ENCODE peak calls at places on chromosomes 2 and 18, in four cellular contexts. M is HCT116, K is spleen, X is H1. J is an unnamed sample.

GRCh38 chr2:237254911-237255578 is 158.9 kb downstream of the COL6A3 start:
- DNase-seq in M (no peak), K (no peak), X (no peak), J (no peak)

GRCh38 chr2:192749606-192750200 is 555.0 kb upstream of the TMEFF2 start:
- DNase-seq in M (peak; percentile 31), K (no peak), X (no peak), J (no peak)

GRCh38 chr2:197760293-197760657 is 24.8 kb downstream of the BOLL start:
- DNase-seq in M (no peak), K (no peak), X (no peak), J (no peak)

GRCh38 chr18:50938912-50939311 is 28.9 kb upstream of the ELAC1 start:
- DNase-seq in M (no peak), K (no peak), X (no peak), J (no peak)

GRCh38 chr2:8219631-8220393 is 462.0 kb upstream of the ID2 start:
- DNase-seq in M (no peak), K (no peak), X (no peak), J (no peak)

GRCh38 chr2:105373344-105373781 is 25.5 kb downstream of the FHL2 start:
- DNase-seq in M (no peak), K (no peak), X (no peak), J (no peak)

GRCh38 chr18:48036191-48036590 is 105.7 kb upstream of the SMAD2 start:
- DNase-seq in M (no peak), K (peak; percentile 74), X (no peak), J (no peak)

GRCh38 chr2:134408791-134409190 is 154.9 kb downstream of the MGAT5 start:
- DNase-seq in M (no peak), K (no peak), X (no peak), J (no peak)

GRCh38 chr2:22904126-22904684 is 480.8 kb upstream of the KLHL29 start:
- DNase-seq in M (no peak), K (no peak), X (peak; percentile 10), J (peak; percentile 8)

GRCh38 chr2:17124575-17125318 is 393.5 kb downstream of the RAD51AP2 start:
- DNase-seq in M (no peak), K (no peak), X (no peak), J (no peak)

GRCh38 chr2:199404841-199405240 is 52.9 kb downstream of the SATB2 start:
- DNase-seq in M (no peak), K (no peak), X (no peak), J (no peak)

GRCh38 chr18:7812431-7813063 is 245.4 kb downstream of the PTPRM start:
- DNase-seq in M (no peak), K (no peak), X (no peak), J (no peak)

GRCh38 chr2:189860161-189860560 is 75.9 kb downstream of the PMS1 start:
- DNase-seq in M (no peak), K (no peak), X (no peak), J (no peak)

GRCh38 chr2:173684896-173685485 is 280.2 kb downstream of the SP3 start:
- DNase-seq in M (no peak), K (no peak), X (no peak), J (no peak)

DNA sequence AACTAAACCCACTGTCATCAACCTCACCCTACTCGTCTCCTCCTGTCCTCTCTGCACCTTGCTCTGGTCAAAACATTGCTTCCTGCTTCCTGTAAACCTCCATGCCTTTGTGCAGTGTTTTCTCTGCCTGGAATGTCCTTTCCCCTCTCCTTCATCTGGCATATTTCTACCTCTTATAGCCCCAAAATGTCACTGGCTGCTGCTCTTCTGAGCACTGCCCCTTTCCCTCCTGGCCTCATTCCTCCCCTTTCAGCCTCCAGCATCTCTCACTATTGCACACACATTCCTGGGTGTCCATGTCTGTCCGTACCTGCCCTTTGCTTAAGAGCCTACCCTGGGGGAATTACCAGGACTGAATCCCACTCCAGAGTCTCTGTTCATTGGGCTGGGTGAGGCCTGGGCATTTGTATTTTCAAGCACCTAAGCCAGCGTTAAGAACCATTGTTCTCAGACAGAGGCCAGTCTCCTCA is 84.9 kb downstream of the MOGAT1 start:
- DNase-seq in M (no peak), K (no peak), X (no peak), J (no peak)
- TF ChIP-seq POLR2AphosphoS5 in M (no peak), K (no peak), X (no peak), J (no peak)

GRCh38 chr2:24971550-24972314 is at the start of gene DNAJC27:
- DNase-seq in M (peak; percentile 94), K (peak; percentile 99), X (peak; percentile 93), J (peak; percentile 90)
- TF ChIP-seq POLR2AphosphoS5 in M (peak; percentile 95), K (peak; percentile 98), X (peak; percentile 89), J (peak; percentile 95)

GRCh38 chr2:12331698-12332097 is 385.0 kb upstream of the TRIB2 start:
- DNase-seq in M (no peak), K (no peak), X (no peak), J (no peak)

GRCh38 chr2:12335185-12335584 is 381.6 kb upstream of the TRIB2 start:
- DNase-seq in M (no peak), K (no peak), X (no peak), J (no peak)

GRCh38 chr2:12330916-12331315 is 385.8 kb upstream of the TRIB2 start:
- DNase-seq in M (no peak), K (no peak), X (no peak), J (no peak)

GRCh38 chr2:12334289-12335003 is 382.3 kb upstream of the TRIB2 start:
- DNase-seq in M (no peak), K (no peak), X (no peak), J (no peak)

DNA sequence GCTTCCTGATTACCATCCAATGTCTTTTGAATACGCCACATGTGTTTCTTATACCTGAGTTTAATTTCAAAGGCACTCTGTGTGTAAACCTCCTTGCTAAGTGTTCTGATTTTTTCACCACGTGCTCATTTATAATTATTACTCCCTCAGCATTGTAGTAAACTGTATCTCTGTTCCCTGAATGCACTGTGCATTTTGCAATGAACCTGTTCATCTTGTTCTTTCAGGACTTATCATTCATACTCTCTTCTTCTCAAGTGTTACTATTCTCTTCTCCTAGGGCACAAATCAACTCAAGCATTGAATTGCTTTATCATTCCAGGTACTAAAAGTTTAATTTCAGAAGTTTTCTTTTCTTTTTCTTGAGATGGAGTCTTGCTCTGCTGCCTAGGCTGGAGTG is 383.4 kb upstream of the TRIB2 start:
- DNase-seq in M (no peak), K (no peak), X (no peak), J (no peak)
- TF ChIP-seq POLR2AphosphoS5 in M (no peak), K (no peak), X (no peak), J (no peak)

GRCh38 chr18:70296289-70296688 is 7.4 kb downstream of the SOCS6 start:
- DNase-seq in M (no peak), K (no peak), X (no peak), J (no peak)
- TF ChIP-seq POLR2AphosphoS5 in M (no peak), K (no peak), X (no peak), J (no peak)

GRCh38 chr2:165113414-165113813 is 90.4 kb downstream of the SCN3A start:
- DNase-seq in M (no peak), K (no peak), X (no peak), J (no peak)
- TF ChIP-seq POLR2AphosphoS5 in M (no peak), K (no peak), X (no peak), J (no peak)

GRCh38 chr18:22935431-22935830 is 2.3 kb downstream of the RBBP8 start:
- DNase-seq in M (no peak), K (no peak), X (no peak), J (no peak)
- TF ChIP-seq POLR2AphosphoS5 in M (no peak), K (no peak), X (no peak), J (no peak)

GRCh38 chr2:37367310-37367709 is 22.9 kb downstream of the QPCT start:
- DNase-seq in M (no peak), K (no peak), X (no peak), J (no peak)
- TF ChIP-seq POLR2AphosphoS5 in M (no peak), K (no peak), X (no peak), J (no peak)

GRCh38 chr2:101732199-101732598 is 34.7 kb downstream of the MAP4K4 start:
- DNase-seq in M (no peak), K (no peak), X (no peak), J (no peak)
- TF ChIP-seq POLR2AphosphoS5 in M (no peak), K (no peak), X (no peak), J (no peak)